ENCODE peak calls at places on chromosomes 6 and 20, in four cellular contexts. Y, D, H and I are unnamed samples.
A peak's percentile ranks its signal among the peaks of the same experiment; 100 is the strongest.

GRCh38 chr6:116945809-116946208 is 68.8 kb downstream of the RFX6 start:
- DNase-seq in Y (no peak), D (no peak), H (no peak), I (no peak)

GRCh38 chr6:4658486-4658885 is 117.7 kb upstream of the CDYL start:
- DNase-seq in Y (no peak), D (no peak), H (no peak), I (no peak)

GRCh38 chr6:99905209-99906106 is 88.6 kb downstream of the MCHR2 start:
- DNase-seq in Y (no peak), D (no peak), H (peak; percentile 74), I (no peak)

GRCh38 chr6:97095466-97095865 is 170.9 kb downstream of the KLHL32 start:
- DNase-seq in Y (no peak), D (no peak), H (no peak), I (no peak)

GRCh38 chr20:4813839-4814695 is 92.4 kb downstream of the PRND start:
- DNase-seq in Y (peak; percentile 91), D (peak; percentile 43), H (no peak), I (no peak)

GRCh38 chr6:170029416-170030283 is 261.2 kb downstream of the DLL1 start:
- DNase-seq in Y (no peak), D (peak; percentile 1), H (no peak), I (no peak)

GRCh38 chr6:28867078-28867414 is 56.7 kb downstream of the TRIM27 start:
- DNase-seq in Y (no peak), D (no peak), H (peak; percentile 69), I (no peak)

GRCh38 chr6:64012351-64013060 is 376.9 kb downstream of the PHF3 start:
- DNase-seq in Y (no peak), D (peak; percentile 34), H (peak; percentile 56), I (no peak)

GRCh38 chr6:44917430-44917829 is 410.7 kb upstream of the RUNX2 start:
- DNase-seq in Y (no peak), D (no peak), H (no peak), I (no peak)

GRCh38 chr6:33779305-33779704 is 9.6 kb downstream of the LEMD2 start:
- DNase-seq in Y (no peak), D (no peak), H (no peak), I (no peak)

GRCh38 chr6:13653296-13653695 is 38.2 kb downstream of the NOL7 start:
- DNase-seq in Y (no peak), D (no peak), H (no peak), I (no peak)

GRCh38 chr6:162385980-162386379 is 341.6 kb downstream of the PRKN start:
- DNase-seq in Y (no peak), D (no peak), H (no peak), I (no peak)

GRCh38 chr6:31901415-31901952 is 402 bp downstream of the ZBTB12 start:
- DNase-seq in Y (no peak), D (peak; percentile 68), H (peak; percentile 67), I (peak; percentile 72)

GRCh38 chr20:3222635-3223600 is 13.6 kb downstream of the ITPA start:
- DNase-seq in Y (no peak), D (no peak), H (no peak), I (peak; percentile 54)

GRCh38 chr6:62980093-62980492 is 231.2 kb upstream of the FKBP1C start:
- DNase-seq in Y (no peak), D (no peak), H (no peak), I (no peak)

GRCh38 chr6:53645850-53646249 is 19.7 kb downstream of the KLHL31 start:
- DNase-seq in Y (no peak), D (no peak), H (no peak), I (no peak)

GRCh38 chr6:75893058-75893775 is 144.2 kb downstream of the MYO6 start:
- DNase-seq in Y (peak; percentile 19), D (no peak), H (peak; percentile 85), I (peak; percentile 18)

GRCh38 chr6:155738602-155739001 is 283.0 kb upstream of the NOX3 start:
- DNase-seq in Y (no peak), D (no peak), H (no peak), I (no peak)

GRCh38 chr6:93358435-93358834 is 60.9 kb downstream of the EPHA7 start:
- DNase-seq in Y (no peak), D (no peak), H (no peak), I (no peak)

GRCh38 chr6:12866422-12867029 is 150.0 kb downstream of the PHACTR1 start:
- DNase-seq in Y (no peak), D (no peak), H (peak; percentile 79), I (no peak)

GRCh38 chr6:137571854-137572253 is 77.7 kb upstream of the OLIG3 start:
- DNase-seq in Y (no peak), D (peak; percentile 44), H (peak; percentile 35), I (peak; percentile 7)

DNA sequence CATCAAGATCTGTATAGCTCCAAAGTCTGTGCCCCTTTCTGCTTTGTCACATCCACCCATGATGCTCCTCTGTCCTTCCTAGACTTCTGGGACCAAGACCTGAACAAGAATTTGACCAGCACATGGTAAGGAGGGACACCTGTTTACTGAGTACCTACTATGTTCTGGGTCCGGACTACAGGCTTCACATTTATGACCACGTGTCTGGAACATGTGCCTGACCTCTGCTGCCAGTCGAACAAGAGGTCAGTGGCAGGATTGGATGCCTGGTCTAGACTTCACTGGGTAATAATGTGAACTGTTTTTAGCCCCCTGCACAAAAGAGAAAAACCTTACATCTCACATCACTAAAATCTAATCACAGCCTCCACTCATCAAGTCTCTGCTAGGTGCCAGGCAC is 7.3 kb upstream of the PDYN start:
- DNase-seq in Y (no peak), D (no peak), H (no peak), I (no peak)
- H3K4me3 ChIP-seq in Y (no peak overlapping the region), D (no peak overlapping the region), H (no peak overlapping the region), I (no peak overlapping the region)

DNA sequence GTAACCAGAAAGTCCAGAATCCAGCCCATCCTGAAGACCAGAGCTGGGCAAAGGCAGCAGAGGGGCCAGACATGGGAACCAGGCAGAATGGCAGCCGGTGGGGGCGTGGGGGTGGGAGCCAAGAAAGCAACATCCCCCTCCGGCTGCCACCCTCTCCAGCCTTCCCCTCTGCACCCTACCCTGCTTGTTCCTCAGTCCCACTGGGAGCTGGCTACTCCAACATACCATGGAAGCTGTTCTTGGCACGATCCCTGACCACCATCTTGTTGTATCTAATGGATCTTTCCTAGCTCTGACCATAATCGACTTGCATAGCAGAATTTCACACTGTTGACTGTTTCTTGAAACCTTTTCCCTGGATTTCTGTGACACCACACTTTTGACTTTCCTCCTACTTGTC is 30.2 kb downstream of the ADA start:
- DNase-seq in Y (no peak), D (no peak), H (no peak), I (no peak)
- TF ChIP-seq CTCF in Y (no peak), D (no peak), H (no peak), I (no peak)

GRCh38 chr20:35013421-35014411 is 58.0 kb downstream of the MYH7B start:
- DNase-seq in Y (no peak), D (no peak), H (no peak), I (no peak)

GRCh38 chr20:35018578-35019371 is 63.1 kb downstream of the MYH7B start:
- DNase-seq in Y (no peak), D (no peak), H (no peak), I (no peak)

GRCh38 chr20:35014537-35014936 is 58.9 kb downstream of the MYH7B start:
- DNase-seq in Y (no peak), D (no peak), H (no peak), I (no peak)

GRCh38 chr20:35017099-35017835 is 61.6 kb downstream of the MYH7B start:
- DNase-seq in Y (no peak), D (no peak), H (no peak), I (no peak)

DNA sequence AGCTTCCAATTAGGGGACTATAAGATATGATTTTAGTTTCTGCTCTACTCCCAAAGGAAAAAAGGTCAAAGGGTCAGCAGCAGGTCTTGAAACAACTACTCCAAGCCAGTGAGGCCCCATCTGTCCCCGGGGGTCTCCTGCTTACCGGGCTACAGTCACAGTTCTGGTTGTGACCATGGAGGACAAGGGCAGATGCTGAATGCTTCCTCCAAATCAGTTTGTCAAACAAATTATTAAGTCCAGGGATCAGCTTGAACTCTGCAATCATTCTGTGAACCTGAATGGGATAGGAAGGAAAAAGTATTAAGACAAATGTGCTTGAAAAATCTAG is 60.2 kb downstream of the MYH7B start:
- DNase-seq in Y (no peak), D (no peak), H (no peak), I (no peak)
- H3K36me3 ChIP-seq in Y (peaks cover 39% of the 10 kb centered on the region), D (peaks cover 38% of the 10 kb centered on the region), H (peaks cover 37% of the 10 kb centered on the region), I (peaks cover 36% of the 10 kb centered on the region)

DNA sequence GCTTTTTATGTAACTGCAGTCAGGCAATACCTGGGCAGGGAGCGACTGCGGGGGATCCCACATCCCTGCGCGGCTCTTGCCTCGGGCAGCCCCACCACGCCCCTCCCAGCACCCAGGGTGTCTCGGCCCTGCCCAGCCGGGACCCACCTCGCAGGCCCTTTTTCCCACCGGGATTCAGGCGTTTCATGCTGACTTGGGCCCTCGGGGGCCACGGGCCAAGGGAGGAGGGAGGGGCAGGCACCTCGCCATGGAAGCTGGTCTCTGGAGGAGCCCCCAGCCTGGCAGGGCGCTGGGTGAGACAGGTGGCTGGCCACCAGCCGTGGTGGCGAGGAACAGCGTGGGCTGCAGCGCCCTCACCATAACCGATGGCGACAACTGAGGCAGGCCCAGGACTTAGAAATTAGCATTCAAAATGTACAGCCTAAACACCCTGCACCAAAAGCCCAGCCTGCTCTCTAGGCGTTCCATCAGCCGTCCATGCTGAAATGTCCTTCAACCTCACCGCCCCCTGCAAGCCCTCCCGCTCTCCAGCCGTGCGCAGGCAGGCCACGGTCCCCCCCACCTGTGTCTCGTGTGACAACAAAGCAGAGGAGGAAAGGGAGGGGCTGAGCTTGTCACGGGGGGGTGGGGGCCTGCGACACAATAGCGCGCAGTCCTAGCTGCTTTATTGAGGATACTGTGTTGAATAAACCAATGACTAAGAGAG is 15.1 kb upstream of the FOXC1 start:
- DNase-seq in Y (no peak), D (no peak), H (no peak), I (no peak)
- H3K4me3 ChIP-seq in Y (no peak overlapping the region), D (no peak overlapping the region), H (no peak overlapping the region), I (no peak overlapping the region)

DNA sequence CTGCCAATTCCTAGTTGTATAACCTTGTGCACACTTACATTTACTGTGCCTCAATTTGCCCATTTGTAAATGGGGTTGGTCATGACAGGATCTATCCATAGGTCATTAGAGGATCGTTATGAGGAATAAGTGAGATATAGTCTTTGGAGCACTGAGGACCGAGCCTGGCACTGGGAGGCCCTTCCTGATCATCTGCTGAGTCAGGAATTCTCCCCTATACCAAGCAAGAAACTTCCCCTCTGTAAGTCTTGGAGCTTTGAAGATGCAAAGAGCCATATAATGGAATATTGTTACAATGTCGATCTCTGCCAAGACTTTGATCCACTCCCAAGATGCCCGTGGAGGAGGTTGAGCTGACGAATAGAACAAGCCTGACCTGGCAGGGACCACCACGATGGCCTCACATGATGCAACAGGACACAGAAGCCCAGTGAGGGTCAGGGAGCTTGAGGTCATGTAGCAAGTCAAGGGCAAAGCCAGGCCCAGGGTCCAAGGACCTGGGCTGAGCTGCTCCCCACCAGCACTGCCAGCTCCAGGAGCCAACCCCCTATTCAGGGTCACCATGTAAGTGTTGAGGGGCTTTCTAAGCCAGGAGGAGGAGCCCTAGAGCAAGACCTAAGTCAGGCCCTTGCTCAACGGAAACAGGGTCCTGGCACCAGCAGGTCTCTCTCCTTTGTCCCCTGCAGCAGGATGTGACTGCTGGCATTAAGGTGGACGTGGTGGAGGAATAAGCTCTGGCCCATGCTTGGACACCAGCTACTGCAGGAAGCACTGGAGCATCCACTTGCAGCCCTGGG is 16.7 kb downstream of the PDRG1 start:
- DNase-seq in Y (no peak), D (no peak), H (no peak), I (no peak)
- TF ChIP-seq CTCF in Y (no peak), D (no peak), H (peak; percentile 12), I (peak; percentile 16)